ENCODE peak calls at places on chromosomes 13 and 19, in eight cellular contexts. R is cardiac fibroblast; S is activated naive CD8-positive, alpha-beta T cell treated with anti-CD3 and anti-CD28 coated beads, Interleukin-2, amount 50 U/mL, for 24 hours; T is GM03348; F is H54; G is activated B cell treated with CpG ODN at 0.5 μM for 24 hours; N is GM23248; D is EL. O is an unnamed sample.

GRCh38 chr13:35549481-35549880 is 73.0 kb upstream of the MAB21L1 start:
- DNase-seq in R (peak; percentile 74), S (no peak), T (peak; percentile 35), F (peak; percentile 1), G (no peak), N (peak; percentile 64), D (peak; percentile 88), O (no peak)

GRCh38 chr19:38618590-38619360 is at the start of gene EIF3K:
- DNase-seq in R (peak; percentile 99), S (peak; percentile 100), T (peak; percentile 99), F (peak; percentile 98), G (peak; percentile 97), N (peak; percentile 99), D (peak; percentile 99), O (peak; percentile 100)

GRCh38 chr19:6714749-6715555 is 5.5 kb downstream of the C3 start:
- DNase-seq in R (no peak), S (no peak), T (no peak), F (no peak), G (no peak), N (no peak), D (no peak), O (no peak)

GRCh38 chr13:74886496-74886895 is 595.5 kb downstream of the TBC1D4 start:
- DNase-seq in R (peak; percentile 43), S (no peak), T (peak; percentile 29), F (no peak), G (no peak), N (peak; percentile 47), D (no peak), O (no peak)

GRCh38 chr19:58513694-58514563 is 2.1 kb upstream of the SLC27A5 start:
- DNase-seq in R (peak; percentile 93), S (peak; percentile 98), T (peak; percentile 90), F (no peak), G (peak; percentile 83), N (peak; percentile 85), D (peak; percentile 74), O (peak; percentile 99)

GRCh38 chr13:26993780-26994179 is 177.8 kb downstream of the USP12 start:
- DNase-seq in R (no peak), S (no peak), T (no peak), F (no peak), G (no peak), N (no peak), D (no peak), O (no peak)

GRCh38 chr19:19421326-19421725 is 15.9 kb downstream of the GATAD2A start:
- DNase-seq in R (no peak), S (no peak), T (no peak), F (no peak), G (no peak), N (no peak), D (no peak), O (no peak)

GRCh38 chr13:108922108-108922507 is 292.7 kb downstream of the MYO16 start:
- DNase-seq in R (no peak), S (no peak), T (no peak), F (no peak), G (no peak), N (no peak), D (no peak), O (no peak)

GRCh38 chr13:51931606-51932005 is 69.8 kb downstream of the CCDC70 start:
- DNase-seq in R (no peak), S (no peak), T (no peak), F (no peak), G (no peak), N (no peak), D (no peak), O (no peak)

GRCh38 chr19:4870025-4870700 is 2.7 kb upstream of the PLIN3 start:
- DNase-seq in R (peak; percentile 94), S (peak; percentile 42), T (peak; percentile 85), F (peak; percentile 75), G (no peak), N (peak; percentile 97), D (peak; percentile 98), O (no peak)

GRCh38 chr19:10517760-10518443 is 655 bp upstream of the S1PR5 start:
- DNase-seq in R (peak; percentile 21), S (no peak), T (no peak), F (peak; percentile 83), G (peak; percentile 21), N (peak; percentile 62), D (peak; percentile 46), O (no peak)

GRCh38 chr13:33976965-33977364 is 159.0 kb downstream of the RFC3 start:
- DNase-seq in R (no peak), S (no peak), T (no peak), F (no peak), G (no peak), N (no peak), D (no peak), O (no peak)

GRCh38 chr19:36213793-36214387 is 575 bp downstream of the ZNF565 start:
- DNase-seq in R (peak; percentile 16), S (no peak), T (no peak), F (no peak), G (no peak), N (peak; percentile 64), D (no peak), O (no peak)

GRCh38 chr19:48393559-48394330 is at the start of gene GRIN2D:
- DNase-seq in R (peak; percentile 53), S (no peak), T (peak; percentile 43), F (no peak), G (peak; percentile 35), N (peak; percentile 68), D (no peak), O (no peak)

GRCh38 chr19:53786744-53787143 is 37.4 kb downstream of the NLRP12 start:
- DNase-seq in R (no peak), S (no peak), T (no peak), F (no peak), G (no peak), N (no peak), D (no peak), O (no peak)